ENCODE peak calls at places on chromosomes 3 and 15, in nine cellular contexts. M is NCI-H2081, O is transverse colon, R is OCI-LY7, A is IMR-90, F is epithelial cell of esophagus, Q is ureter, N is HTR-8/SVneo, D is mucosa of gallbladder. T is an unnamed sample.

GRCh38 chr15:71465109-71465508 is 345.2 kb upstream of the NR2E3 start:
- DNase-seq in F (no peak), D (no peak), O (no peak), N (no peak), M (no peak), A (no peak), R (no peak), Q (no peak), T (no peak)

GRCh38 chr3:131804565-131805133 is 230.2 kb downstream of the CPNE4 start:
- DNase-seq in O (no peak), Q (no peak), F (no peak), M (no peak), R (no peak), D (peak), N (no peak), A (no peak), T (no peak)

GRCh38 chr3:50518441-50518840 is 15.0 kb upstream of the CACNA2D2 start:
- DNase-seq in R (no peak), F (no peak), M (no peak), Q (no peak), O (no peak), A (no peak), N (no peak), D (no peak), T (no peak)

GRCh38 chr3:25582242-25582641 is 82.5 kb downstream of the TOP2B start:
- DNase-seq in F (peak), O (no peak), A (peak), M (no peak), D (no peak), Q (no peak), N (peak), R (no peak), T (peak)

GRCh38 chr3:72031581-72031980 is 246.6 kb upstream of the PROK2 start:
- DNase-seq in O (no peak), D (peak), F (peak), N (peak), Q (no peak), R (no peak), M (no peak), A (peak), T (no peak)

GRCh38 chr15:63522143-63522531 is 17.7 kb downstream of the USP3 start:
- DNase-seq in N (no peak), F (peak), O (no peak), A (no peak), R (no peak), Q (no peak), D (no peak), M (no peak), T (no peak)

GRCh38 chr3:74267126-74267525 is 347.3 kb downstream of the CNTN3 start:
- DNase-seq in D (no peak), F (no peak), A (peak), M (no peak), R (no peak), Q (no peak), O (no peak), N (no peak), T (no peak)

GRCh38 chr3:46998121-46998851 is 18.8 kb downstream of the NBEAL2 start:
- DNase-seq in Q (no peak), M (no peak), N (peak), O (peak), F (peak), D (peak), A (peak), R (peak), T (no peak)

GRCh38 chr3:111667621-111668239 is 72.6 kb upstream of the ZBED2 start:
- DNase-seq in Q (peak), R (peak), A (peak), M (no peak), D (peak), N (no peak), F (peak), O (peak), T (no peak)

GRCh38 chr3:46065294-46065705 is 38.0 kb upstream of the XCR1 start:
- DNase-seq in F (peak), A (peak), R (no peak), O (peak), D (peak), Q (peak), N (no peak), M (peak), T (no peak)

T was measured in smooth muscle cell of the brain vasculature.